ENCODE peak calls at places on chromosome 3, in ten cellular contexts. V is foreskin fibroblast, A is A549, Z is IMR-90, X is thoracic aorta, D is endodermal cell, K is cardiac fibroblast, M is psoas muscle, P is fibroblast of the aortic adventitia, O is GM23248. N is an unnamed sample.

GRCh38 chr3:144187531-144188230 is 216.1 kb downstream of the DIPK2A start:
- DNase-seq in D (no peak), X (no peak), K (peak), O (peak), Z (peak), P (peak), A (no peak), V (peak), M (no peak), N (peak)

GRCh38 chr3:111589303-111590095 is 5.6 kb downstream of the ZBED2 start:
- DNase-seq in Z (peak), P (peak), O (peak), M (no peak), V (peak), K (no peak), A (peak), D (no peak), X (no peak), N (no peak)

GRCh38 chr3:184691397-184692131 is 20.3 kb downstream of the MAGEF1 start:
- DNase-seq in D (no peak), K (peak), X (no peak), P (peak), V (peak), Z (peak), A (no peak), M (peak), O (peak), N (peak)

GRCh38 chr3:24663406-24663805 is 168.8 kb upstream of the THRB start:
- DNase-seq in D (no peak), P (no peak), A (no peak), O (no peak), Z (no peak), M (no peak), K (no peak), V (no peak), X (no peak), N (no peak)

GRCh38 chr3:126983653-126984390 is 907 bp downstream of the PLXNA1 start:
- DNase-seq in O (peak), Z (no peak), P (no peak), V (no peak), M (no peak), K (peak), D (peak), X (no peak), A (no peak), N (no peak)

GRCh38 chr3:52217409-52217805 is 8.0 kb downstream of the TLR9 start:
- DNase-seq in Z (no peak), M (no peak), P (no peak), K (no peak), A (no peak), V (no peak), D (peak), O (no peak), X (no peak), N (no peak)

GRCh38 chr3:134333522-134334181 is 40.6 kb downstream of the AMOTL2 start:
- DNase-seq in A (peak), Z (peak), M (no peak), V (peak), D (peak), X (no peak), K (peak), P (peak), O (peak), N (peak)

GRCh38 chr3:184250167-184250828 is 826 bp downstream of the EEF1AKMT4 start:
- DNase-seq in Z (peak), P (peak), X (peak), A (peak), M (peak), V (peak), D (peak), O (peak), K (peak), N (peak)

GRCh38 chr3:67384790-67385397 is 269.5 kb downstream of the SUCLG2 start:
- DNase-seq in K (peak), A (peak), O (peak), V (peak), M (no peak), P (peak), Z (peak), X (no peak), D (peak), N (no peak)

GRCh38 chr3:143170676-143171075 is 51.1 kb downstream of the CHST2 start:
- DNase-seq in A (no peak), V (no peak), M (no peak), X (no peak), O (peak), Z (peak), P (peak), K (peak), D (no peak), N (no peak)
- H3K4me3 ChIP-seq in A (no peak), V (no peak), M (no peak), X (no peak), O (no peak), Z (no peak), P (no peak), K (no peak), D (no peak), N (no peak)

DNA sequence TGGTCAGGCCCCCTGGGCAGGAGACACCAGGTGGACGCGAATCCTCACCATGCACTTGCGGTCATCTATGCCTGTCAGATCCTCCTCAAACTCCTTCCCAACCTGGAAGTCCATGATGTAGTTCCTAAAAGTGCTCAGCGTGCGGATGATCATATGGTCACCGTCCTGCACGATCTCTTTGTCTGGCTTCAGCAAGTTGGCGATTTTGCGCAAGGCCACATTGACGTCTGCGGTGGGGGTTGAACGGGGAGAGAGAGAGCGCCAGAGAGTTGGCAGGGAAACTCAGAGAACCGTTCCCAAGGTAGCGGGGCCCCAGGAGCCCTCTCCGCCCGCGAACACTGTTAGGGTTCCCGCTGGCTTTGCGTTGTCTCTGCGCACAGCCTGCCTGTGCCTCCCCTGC is 809 bp downstream of the RBP1 start:
- DNase-seq in V (no peak), O (no peak), D (peak), Z (peak), M (peak), K (peak), X (no peak), P (peak), A (no peak), N (no peak)
- H3K4me3 ChIP-seq in V (peak), O (no peak), D (peak), Z (peak), M (peak), K (peak), X (peak), P (peak), A (peak), N (no peak)

GRCh38 chr3:174132421-174133042 is 726.6 kb upstream of the NAALADL2 start:
- DNase-seq in M (no peak), V (no peak), X (no peak), O (no peak), P (no peak), A (no peak), K (no peak), Z (peak), D (no peak), N (no peak)
- H3K4me3 ChIP-seq in M (no peak), V (no peak), X (no peak), O (no peak), P (no peak), A (no peak), K (no peak), Z (no peak), D (no peak), N (no peak)

GRCh38 chr3:70011582-70011981 is 12.0 kb downstream of the SAMMSON start:
- DNase-seq in P (no peak), Z (no peak), D (no peak), V (no peak), K (no peak), M (no peak), O (no peak), X (no peak), A (no peak), N (no peak)
- H3K4me3 ChIP-seq in P (no peak), Z (no peak), D (no peak), V (no peak), K (no peak), M (no peak), O (no peak), X (no peak), A (no peak), N (no peak)

GRCh38 chr3:50319181-50319871 is 3.2 kb downstream of the HYAL2 start:
- DNase-seq in X (no peak), A (no peak), P (no peak), O (no peak), M (no peak), K (no peak), Z (no peak), D (no peak), V (no peak), N (no peak)
- H3K4me3 ChIP-seq in X (peak), A (no peak), P (no peak), O (no peak), M (peak), K (no peak), Z (no peak), D (peak), V (no peak), N (no peak)